ENCODE peak calls at places on chromosomes 13 and 19, in six cellular contexts. W is WTC11; X is left lung; N is BJ; K is CD8-positive, alpha-beta T cell; P is GM12865. U is an unnamed sample.

GRCh38 chr19:17079710-17080440 is 4.3 kb downstream of the MYO9B start:
- DNase-seq in W (no peak), X (peak), N (peak), K (peak), P (peak), U (peak)

GRCh38 chr19:20661150-20661819 is at the start of gene ZNF626:
- DNase-seq in W (peak), X (peak), N (peak), K (peak), P (peak), U (peak)

GRCh38 chr13:110173247-110173818 is 133.6 kb downstream of the COL4A1 start:
- DNase-seq in W (no peak), X (no peak), N (no peak), K (no peak), P (no peak), U (no peak)

GRCh38 chr19:2315818-2316353 is 7.9 kb upstream of the LINGO3 start:
- DNase-seq in W (peak), X (peak), N (no peak), K (no peak), P (peak), U (peak)

GRCh38 chr19:4970558-4971423 is 1.9 kb downstream of the KDM4B start:
- DNase-seq in W (no peak), X (peak), N (no peak), K (no peak), P (peak), U (no peak)

GRCh38 chr13:68019901-68020300 is 789.8 kb upstream of the PCDH9 start:
- DNase-seq in W (no peak), X (no peak), N (no peak), K (no peak), P (no peak), U (no peak)

GRCh38 chr13:32175307-32175706 is 139.9 kb downstream of the ZAR1L start:
- DNase-seq in W (no peak), X (no peak), N (no peak), K (no peak), P (no peak), U (no peak)

GRCh38 chr19:342801-343421 is 1.7 kb downstream of the MIER2 start:
- DNase-seq in W (no peak), X (peak), N (peak), K (no peak), P (no peak), U (no peak)

GRCh38 chr19:55642153-55643002 is 1.1 kb upstream of the ZNF581 start:
- DNase-seq in W (peak), X (peak), N (no peak), K (peak), P (peak), U (no peak)

GRCh38 chr19:16022251-16022650 is 54.0 kb upstream of the TPM4 start:
- DNase-seq in W (no peak), X (no peak), N (no peak), K (no peak), P (no peak), U (no peak)

GRCh38 chr13:48851707-48852106 is 124.0 kb upstream of the FNDC3A start:
- DNase-seq in W (no peak), X (no peak), N (no peak), K (no peak), P (no peak), U (no peak)

GRCh38 chr13:23574421-23574820 is 4.2 kb downstream of the TNFRSF19 start:
- DNase-seq in W (no peak), X (no peak), N (no peak), K (no peak), P (peak), U (no peak)

GRCh38 chr13:23572836-23573235 is 2.6 kb downstream of the TNFRSF19 start:
- DNase-seq in W (no peak), X (no peak), N (no peak), K (no peak), P (peak), U (no peak)

GRCh38 chr13:23570099-23570926 is at the start of gene TNFRSF19:
- DNase-seq in W (no peak), X (no peak), N (peak), K (no peak), P (peak), U (no peak)

GRCh38 chr13:23567792-23568480 is 2.3 kb upstream of the TNFRSF19 start:
- DNase-seq in W (no peak), X (no peak), N (no peak), K (no peak), P (peak), U (no peak)

GRCh38 chr13:23570931-23571330 is 719 bp downstream of the TNFRSF19 start:
- DNase-seq in W (no peak), X (no peak), N (no peak), K (no peak), P (peak), U (no peak)
- TF ChIP-seq CTCF in W (no peak), X (no peak), N (peak), K (no peak), P (peak), U (no peak)

GRCh38 chr13:36819064-36819810 is at the start of gene RFXAP:
- DNase-seq in W (peak), X (peak), N (peak), K (peak), P (peak), U (peak)
- TF ChIP-seq CTCF in W (no peak), X (no peak), N (no peak), K (no peak), P (peak), U (no peak)

GRCh38 chr13:33284016-33284415 is 1.5 kb downstream of the STARD13 start:
- DNase-seq in W (no peak), X (no peak), N (no peak), K (no peak), P (no peak), U (no peak)
- TF ChIP-seq CTCF in W (no peak), X (no peak), N (no peak), K (no peak), P (no peak), U (no peak)

GRCh38 chr13:50512602-50513527 is 330.6 kb downstream of the DLEU7 start:
- DNase-seq in W (no peak), X (peak), N (no peak), K (peak), P (peak), U (peak)
- TF ChIP-seq CTCF in W (no peak), X (no peak), N (no peak), K (no peak), P (no peak), U (no peak)

U was measured in GM20000.